ENCODE peak calls at places on chromosomes 5 and 9, in seven cellular contexts. E is HCT116, M is HepG2, P is K562, O is H1, X is GM12878, V is SK-N-SH. W is an unnamed sample.
A peak's percentile ranks its signal among the peaks of the same experiment; 100 is the strongest.

GRCh38 chr9:115952667-115953316 is 200.8 kb upstream of the PAPPA start:
- DNase-seq in X (no peak), P (no peak), E (no peak), V (no peak), M (peak; percentile 13), O (no peak), W (no peak)

GRCh38 chr9:73595036-73595545 is 443.4 kb downstream of the ANXA1 start:
- DNase-seq in M (no peak), V (no peak), X (no peak), E (no peak), P (no peak), O (no peak), W (no peak)

GRCh38 chr9:121289554-121290370 is 21.8 kb downstream of the GSN start:
- DNase-seq in X (no peak), E (no peak), P (no peak), V (no peak), M (no peak), O (no peak), W (no peak)

GRCh38 chr5:68266457-68266856 is 50.9 kb downstream of the PIK3R1 start:
- DNase-seq in M (no peak), O (no peak), V (no peak), E (no peak), P (no peak), X (no peak), W (no peak)

GRCh38 chr9:73023025-73023541 is 70.2 kb upstream of the ALDH1A1 start:
- DNase-seq in V (peak; percentile 15), O (no peak), P (no peak), X (peak; percentile 3), E (peak; percentile 62), M (peak; percentile 75), W (peak; percentile 1)

GRCh38 chr9:91038483-91039124 is 237.0 kb downstream of the SYK start:
- DNase-seq in O (no peak), M (no peak), X (no peak), P (no peak), V (no peak), E (no peak), W (no peak)

GRCh38 chr9:129630967-129631672 is 5.2 kb downstream of the NTMT1 start:
- DNase-seq in E (no peak), P (no peak), X (no peak), M (no peak), V (no peak), O (no peak), W (no peak)

GRCh38 chr5:41414598-41414997 is 95.8 kb downstream of the PLCXD3 start:
- DNase-seq in X (no peak), E (peak; percentile 67), M (peak; percentile 79), O (no peak), V (no peak), P (no peak), W (no peak)

GRCh38 chr5:52469420-52469819 is 318.3 kb upstream of the ITGA1 start:
- DNase-seq in M (no peak), O (no peak), V (no peak), E (no peak), X (no peak), P (no peak), W (no peak)

GRCh38 chr9:113600871-113601545 is 137.5 kb downstream of the RGS3 start:
- DNase-seq in O (no peak), M (no peak), E (no peak), V (no peak), X (no peak), P (no peak), W (no peak)

GRCh38 chr9:113598883-113599282 is 135.4 kb downstream of the RGS3 start:
- DNase-seq in V (no peak), X (no peak), P (no peak), M (no peak), E (no peak), O (no peak), W (no peak)

GRCh38 chr9:113600477-113600851 is 136.9 kb downstream of the RGS3 start:
- DNase-seq in X (no peak), M (no peak), O (no peak), E (no peak), V (no peak), P (no peak), W (no peak)

GRCh38 chr9:113598451-113598850 is 134.9 kb downstream of the RGS3 start:
- DNase-seq in E (no peak), X (no peak), V (no peak), O (no peak), P (no peak), M (no peak), W (no peak)

GRCh38 chr9:113599647-113600476 is 136.3 kb downstream of the RGS3 start:
- DNase-seq in M (no peak), V (no peak), E (no peak), P (no peak), O (no peak), X (no peak), W (no peak)
- TF ChIP-seq JUND in M (no peak), V (no peak), E (no peak), P (no peak), O (no peak), X (no peak), W (no peak)

GRCh38 chr5:149452007-149452664 is 73.0 kb upstream of the IL17B start:
- DNase-seq in E (no peak), M (peak; percentile 98), O (no peak), V (peak; percentile 37), P (peak; percentile 58), X (no peak), W (no peak)

GRCh38 chr5:149455889-149456409 is 76.9 kb upstream of the IL17B start:
- DNase-seq in P (peak; percentile 60), X (no peak), O (no peak), E (peak; percentile 90), V (no peak), M (peak; percentile 73), W (no peak)

GRCh38 chr5:149453618-149454415 is 74.7 kb upstream of the IL17B start:
- DNase-seq in P (no peak), O (no peak), M (no peak), X (no peak), V (no peak), E (no peak), W (no peak)

GRCh38 chr5:149450199-149450598 is 71.1 kb upstream of the IL17B start:
- DNase-seq in X (no peak), E (no peak), O (no peak), P (no peak), V (no peak), M (no peak), W (peak; percentile 42)

DNA sequence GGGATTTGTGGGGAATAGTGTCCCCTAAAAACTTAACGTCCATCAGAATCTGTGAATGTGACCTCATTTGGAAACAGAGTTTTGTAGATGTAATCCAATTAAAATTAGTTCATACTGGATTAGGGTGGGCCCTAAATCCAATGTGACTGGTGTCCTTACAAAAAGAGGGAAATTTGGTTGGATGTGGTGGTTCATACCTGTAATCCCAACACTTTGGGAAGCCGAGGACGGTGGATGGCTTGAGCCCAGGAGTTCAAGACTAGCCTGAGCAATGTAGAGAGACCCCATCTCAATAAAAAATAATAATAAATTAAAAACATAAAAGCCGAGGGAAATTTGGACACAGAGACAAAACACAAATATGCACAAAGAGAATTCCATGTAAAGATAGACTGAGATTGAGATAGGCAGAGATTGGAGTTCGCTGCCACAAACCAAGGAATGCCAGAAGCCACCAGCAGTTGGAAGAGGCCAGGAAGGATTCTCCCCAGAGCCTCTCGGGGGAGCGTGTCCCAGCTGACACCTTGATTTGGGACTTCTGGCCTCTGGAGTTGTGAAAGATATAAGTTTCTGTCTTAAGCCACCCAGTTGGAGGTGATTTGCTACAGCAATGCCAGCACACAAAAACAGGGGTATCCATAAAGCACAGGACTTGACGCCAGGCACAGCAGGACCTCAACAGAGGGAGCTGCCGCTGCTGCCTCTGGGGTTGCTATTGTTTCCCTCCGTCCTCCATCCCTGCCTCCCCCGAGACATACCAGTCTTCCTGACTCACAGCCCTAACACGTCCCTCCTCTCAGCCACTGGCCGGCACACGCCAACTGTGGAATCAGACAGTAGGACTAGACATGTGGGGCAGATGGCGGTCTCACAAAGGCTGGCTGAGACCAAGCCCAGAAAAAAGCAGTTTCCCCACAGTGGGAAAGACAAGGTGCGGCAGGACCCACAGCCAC is 73.8 kb upstream of the IL17B start:
- DNase-seq in P (no peak), E (no peak), M (peak; percentile 79), X (no peak), V (no peak), O (no peak), W (no peak)
- TF ChIP-seq JUND in P (no peak), E (no peak), M (no peak), X (no peak), V (peak; percentile 59), O (no peak), W (no peak)

GRCh38 chr5:139654875-139655491 is 6.8 kb downstream of the CXXC5 start:
- DNase-seq in E (no peak), O (no peak), V (peak; percentile 75), P (no peak), M (no peak), X (no peak), W (no peak)

GRCh38 chr5:139651863-139652787 is 4.0 kb downstream of the CXXC5 start:
- DNase-seq in P (peak; percentile 89), E (no peak), O (no peak), M (no peak), V (peak; percentile 89), X (peak; percentile 85), W (peak; percentile 76)

GRCh38 chr5:139654464-139654863 is 6.3 kb downstream of the CXXC5 start:
- DNase-seq in E (no peak), V (no peak), M (no peak), P (no peak), O (no peak), X (no peak), W (no peak)

GRCh38 chr5:139652788-139653241 is 4.7 kb downstream of the CXXC5 start:
- DNase-seq in E (no peak), X (no peak), V (no peak), O (no peak), M (no peak), P (no peak), W (no peak)

GRCh38 chr5:139653616-139654015 is 5.5 kb downstream of the CXXC5 start:
- DNase-seq in E (no peak), V (no peak), P (no peak), M (no peak), O (no peak), X (no peak), W (no peak)
- TF ChIP-seq JUND in E (no peak), V (no peak), P (no peak), M (no peak), O (no peak), X (no peak), W (no peak)

GRCh38 chr9:106085479-106085878 is 391.1 kb downstream of the TMEM38B start:
- DNase-seq in P (no peak), X (no peak), E (no peak), V (no peak), O (no peak), M (no peak), W (no peak)
- TF ChIP-seq JUND in P (no peak), X (no peak), E (no peak), V (no peak), O (no peak), M (no peak), W (no peak)

DNA sequence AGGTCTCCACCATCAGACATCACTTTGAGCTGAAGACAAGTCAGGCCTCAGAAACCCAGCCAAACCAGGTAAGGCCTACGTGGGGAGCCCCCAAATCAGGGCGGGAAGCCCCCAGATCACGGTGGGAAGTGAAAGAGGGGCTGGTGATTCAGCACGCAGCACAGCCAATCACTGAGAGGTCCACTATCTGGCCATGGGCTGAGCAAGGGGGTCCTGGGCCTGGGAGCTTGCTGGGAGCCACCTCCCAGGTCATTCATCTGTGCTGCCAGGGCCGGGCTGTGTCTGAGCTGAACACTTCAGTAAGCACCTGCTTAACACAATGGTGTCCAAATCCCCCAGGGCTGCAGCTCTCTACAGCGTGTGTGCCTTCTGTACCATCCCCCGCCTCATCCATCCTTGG is 15.5 kb downstream of the MED10 start:
- DNase-seq in O (no peak), V (no peak), X (no peak), M (no peak), E (no peak), P (no peak), W (no peak)
- TF ChIP-seq JUND in O (no peak), V (no peak), X (no peak), M (no peak), E (no peak), P (no peak), W (no peak)